ENCODE peak calls at places on chromosomes 11 and 22, in nine cellular contexts. B is adrenal gland, R is IMR-90, X is esophagus muscularis mucosa, F is upper lobe of left lung, V is thyroid gland, K is A549, S is heart left ventricle, Q is body of pancreas. L is an unnamed sample.

GRCh38 chr11:19352072-19352735 is 111.5 kb upstream of the E2F8 start:
- DNase-seq in B (no peak), R (no peak), X (no peak), F (no peak), V (no peak), K (no peak), S (no peak), Q (no peak), L (no peak)

GRCh38 chr11:78542007-78542406 is 32.7 kb downstream of the NARS2 start:
- DNase-seq in B (no peak), R (peak; percentile 79), X (no peak), F (no peak), V (no peak), K (no peak), S (no peak), Q (no peak), L (no peak)

GRCh38 chr11:45208135-45208534 is 61.7 kb downstream of the PRDM11 start:
- DNase-seq in B (no peak), R (no peak), X (no peak), F (no peak), V (no peak), K (no peak), S (no peak), Q (no peak), L (no peak)

GRCh38 chr11:11027271-11027670 is 169.4 kb upstream of the ZBED5 start:
- DNase-seq in B (no peak), R (peak; percentile 85), X (no peak), F (no peak), V (no peak), K (no peak), S (no peak), Q (no peak), L (no peak)

GRCh38 chr11:120785576-120785975 is 238.3 kb upstream of the TBCEL start:
- DNase-seq in B (no peak), R (no peak), X (no peak), F (no peak), V (no peak), K (no peak), S (no peak), Q (no peak), L (no peak)

GRCh38 chr22:42344391-42344861 is 74.0 kb upstream of the TCF20 start:
- DNase-seq in B (no peak), R (no peak), X (no peak), F (peak; percentile 50), V (peak; percentile 74), K (no peak), S (peak; percentile 76), Q (no peak), L (peak; percentile 89)

GRCh38 chr11:20026629-20027545 is 133.4 kb downstream of the DBX1 start:
- DNase-seq in B (no peak), R (no peak), X (no peak), F (no peak), V (peak; percentile 90), K (no peak), S (no peak), Q (peak; percentile 81), L (no peak)

GRCh38 chr22:18067121-18067520 is 10.7 kb upstream of the PEX26 start:
- DNase-seq in B (peak; percentile 5), R (no peak), X (no peak), F (no peak), V (no peak), K (no peak), S (no peak), Q (no peak), L (no peak)

GRCh38 chr11:69156673-69157155 is 979 bp downstream of the SMIM38 start:
- DNase-seq in B (no peak), R (peak; percentile 29), X (no peak), F (peak; percentile 73), V (no peak), K (no peak), S (peak; percentile 51), Q (peak; percentile 15), L (no peak)

GRCh38 chr11:120667281-120667680 is 155.7 kb downstream of the GRIK4 start:
- DNase-seq in B (no peak), R (no peak), X (no peak), F (no peak), V (no peak), K (no peak), S (no peak), Q (no peak), L (no peak)

GRCh38 chr22:30947821-30948454 is 20.6 kb downstream of the MORC2 start:
- DNase-seq in B (no peak), R (peak; percentile 70), X (peak; percentile 14), F (no peak), V (no peak), K (no peak), S (no peak), Q (no peak), L (no peak)

DNA sequence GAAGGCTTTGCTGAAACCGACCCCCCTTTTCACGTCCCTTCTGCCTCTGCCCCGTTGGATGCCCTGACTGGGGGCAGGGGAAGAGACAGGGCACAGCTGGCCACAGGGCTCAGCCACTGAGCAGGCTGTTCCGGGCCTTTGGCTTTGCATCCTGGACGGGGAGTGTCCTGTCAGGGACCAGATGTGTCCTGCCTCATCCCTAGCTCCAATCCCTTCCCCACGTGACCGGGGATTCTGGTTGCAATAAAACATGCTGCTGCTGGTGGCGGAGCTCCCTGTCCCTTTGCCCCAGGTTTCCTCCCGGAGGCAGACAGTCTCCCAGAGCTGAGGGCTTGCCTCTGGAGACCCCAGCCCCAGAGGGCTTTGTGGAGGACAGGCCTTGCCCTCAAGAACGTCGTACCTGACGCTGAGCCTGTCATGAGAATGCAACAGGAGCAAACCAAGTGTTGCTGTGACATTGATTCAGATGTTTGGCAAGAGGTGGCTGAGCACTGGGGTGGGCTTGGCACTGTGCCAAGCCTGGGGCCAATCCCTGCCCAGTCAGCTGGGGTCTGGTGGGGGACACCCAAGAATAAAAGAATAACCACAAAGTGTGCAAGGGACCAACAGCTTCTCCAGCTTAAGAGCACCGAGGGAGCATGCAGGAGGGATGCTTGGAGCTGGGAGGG is 7.3 kb downstream of the CDC42EP2 start:
- DNase-seq in B (no peak), R (no peak), X (no peak), F (no peak), V (peak; percentile 36), K (no peak), S (no peak), Q (no peak), L (peak; percentile 90)
- H3K27ac ChIP-seq in B (no peak overlapping the region), R (no peak overlapping the region), X (peak overlapping the region; percentile 34), F (no peak overlapping the region), V (no peak overlapping the region), K (no peak overlapping the region), S (no peak overlapping the region), Q (no peak overlapping the region), L (peak overlapping the region; percentile 62)

GRCh38 chr11:9850224-9850895 is 186.5 kb downstream of the SWAP70 start:
- DNase-seq in B (no peak), R (peak; percentile 31), X (no peak), F (no peak), V (no peak), K (no peak), S (no peak), Q (no peak), L (no peak)

GRCh38 chr11:9849384-9849783 is 185.5 kb downstream of the SWAP70 start:
- DNase-seq in B (no peak), R (no peak), X (no peak), F (no peak), V (no peak), K (no peak), S (no peak), Q (no peak), L (no peak)

GRCh38 chr11:9852465-9852864 is 188.6 kb downstream of the SWAP70 start:
- DNase-seq in B (no peak), R (no peak), X (no peak), F (no peak), V (no peak), K (no peak), S (no peak), Q (no peak), L (no peak)

GRCh38 chr11:9853929-9854557 is 190.2 kb downstream of the SWAP70 start:
- DNase-seq in B (no peak), R (no peak), X (no peak), F (no peak), V (no peak), K (no peak), S (no peak), Q (no peak), L (no peak)

GRCh38 chr11:9851366-9851765 is 187.5 kb downstream of the SWAP70 start:
- DNase-seq in B (no peak), R (peak; percentile 41), X (no peak), F (no peak), V (no peak), K (no peak), S (no peak), Q (no peak), L (no peak)
- TF ChIP-seq POLR2A in B (no peak), R (no peak), X (no peak), F (no peak), V (no peak), K (no peak), S (no peak), Q (no peak), L (no peak)

DNA sequence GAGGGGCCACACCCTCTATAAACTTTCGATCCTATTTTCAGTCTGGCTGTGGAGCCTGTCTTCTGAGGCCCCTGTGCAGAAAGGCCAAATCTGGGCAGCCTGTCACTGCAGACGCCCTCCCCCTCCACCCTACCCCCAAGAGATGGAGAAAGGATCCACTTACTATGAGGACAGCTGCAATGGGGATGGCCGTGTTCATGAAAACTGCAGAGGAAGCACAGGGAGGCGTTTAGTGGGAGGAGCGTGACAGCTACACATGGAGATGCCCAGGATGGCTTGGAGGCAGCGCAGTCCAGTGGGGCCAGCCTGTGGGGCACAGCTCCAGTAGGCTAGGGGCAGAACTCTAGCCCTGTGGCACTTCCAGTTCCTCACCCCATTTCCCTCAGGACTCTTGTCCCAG is 43.6 kb upstream of the KCNJ11 start:
- DNase-seq in B (no peak), R (no peak), X (no peak), F (no peak), V (no peak), K (no peak), S (no peak), Q (no peak), L (no peak)
- H3K27ac ChIP-seq in B (no peak overlapping the region), R (no peak overlapping the region), X (no peak overlapping the region), F (no peak overlapping the region), V (no peak overlapping the region), K (no peak overlapping the region), S (no peak overlapping the region), Q (no peak overlapping the region), L (no peak overlapping the region)

GRCh38 chr22:24435861-24436351 is 8.5 kb downstream of the ADORA2A start:
- DNase-seq in B (peak; percentile 53), R (peak; percentile 39), X (no peak), F (no peak), V (no peak), K (no peak), S (peak; percentile 64), Q (no peak), L (peak; percentile 46)

GRCh38 chr22:24433868-24434471 is 6.6 kb downstream of the ADORA2A start:
- DNase-seq in B (no peak), R (peak; percentile 73), X (no peak), F (peak; percentile 52), V (no peak), K (no peak), S (peak; percentile 56), Q (no peak), L (peak; percentile 65)

GRCh38 chr22:24433001-24433867 is 5.8 kb downstream of the ADORA2A start:
- DNase-seq in B (no peak), R (no peak), X (no peak), F (no peak), V (no peak), K (no peak), S (peak; percentile 62), Q (no peak), L (peak; percentile 61)

GRCh38 chr22:24435323-24435645 is 7.9 kb downstream of the ADORA2A start:
- DNase-seq in B (no peak), R (no peak), X (no peak), F (no peak), V (no peak), K (no peak), S (no peak), Q (no peak), L (no peak)

GRCh38 chr22:24434472-24435322 is 7.3 kb downstream of the ADORA2A start:
- DNase-seq in B (peak; percentile 48), R (no peak), X (no peak), F (peak; percentile 56), V (no peak), K (no peak), S (peak; percentile 73), Q (no peak), L (peak; percentile 68)
- TF ChIP-seq POLR2A in B (no peak), R (no peak), X (no peak), F (no peak), V (no peak), K (no peak), S (no peak), Q (no peak), L (no peak)

L was measured in sigmoid colon.